ENCODE peak calls at places on chromosomes 3 and 15, in five cellular contexts. H is NAMALWA, I is fibroblast of the aortic adventitia, F is iPS-NIHi11, R is AG09309. U is an unnamed sample.

GRCh38 chr3:190892328-190893011 is 30.0 kb upstream of the GMNC start:
- DNase-seq in I (no peak), H (no peak), F (peak), R (no peak), U (no peak)

GRCh38 chr15:31403606-31404005 is 77.0 kb downstream of the KLF13 start:
- DNase-seq in F (no peak), H (no peak), R (peak), I (peak), U (no peak)

GRCh38 chr3:194161181-194162045 is 25.5 kb downstream of the HES1 start:
- DNase-seq in H (no peak), F (no peak), I (no peak), R (no peak), U (no peak)

GRCh38 chr3:65587650-65588439 is 450.9 kb downstream of the MAGI1 start:
- DNase-seq in F (no peak), H (no peak), R (no peak), I (no peak), U (no peak)

GRCh38 chr3:150351398-150351797 is 56.7 kb upstream of the TSC22D2 start:
- DNase-seq in H (no peak), R (no peak), I (no peak), F (no peak), U (no peak)

GRCh38 chr3:115164374-115165221 is 17.5 kb upstream of the ZBTB20 start:
- DNase-seq in H (no peak), F (no peak), R (no peak), I (no peak), U (no peak)

GRCh38 chr15:65655026-65655425 is 33.3 kb downstream of the SLC24A1 start:
- DNase-seq in H (no peak), F (no peak), I (peak), R (no peak), U (no peak)

GRCh38 chr3:103976931-103977339 is 1389.8 kb upstream of the ALCAM start:
- DNase-seq in F (no peak), I (no peak), R (no peak), H (no peak), U (no peak)

GRCh38 chr3:173138031-173138430 is 3.0 kb downstream of the SPATA16 start:
- DNase-seq in F (no peak), I (no peak), R (no peak), H (no peak), U (no peak)

U was measured in GM04503.